ENCODE peak calls at places on chromosome 1, in nine cellular contexts. K is transverse colon, J is neural progenitor cell, U is amygdala, W is NCI-H1092 treated with DMSO at 0.1 percent for 48 hours, B is ELR, R is mammary epithelial cell, G is AG09309, N is GM23248. C is an unnamed sample.

GRCh38 chr1:195894411-195894810 is 713.8 kb downstream of the KCNT2 start:
- DNase-seq in K (no peak), J (no peak), U (no peak), W (no peak), B (no peak), R (peak), G (no peak), N (no peak), C (no peak)

GRCh38 chr1:102045752-102046151 is 49.0 kb upstream of the OLFM3 start:
- DNase-seq in K (peak), J (no peak), U (no peak), W (no peak), B (no peak), R (no peak), G (no peak), N (no peak), C (no peak)

GRCh38 chr1:5927506-5928370 is 64.5 kb downstream of the NPHP4 start:
- DNase-seq in K (peak), J (no peak), U (no peak), W (no peak), B (no peak), R (no peak), G (no peak), N (no peak), C (no peak)

GRCh38 chr1:21069549-21069948 is 107.1 kb downstream of the EIF4G3 start:
- DNase-seq in K (no peak), J (no peak), U (no peak), W (no peak), B (peak), R (no peak), G (peak), N (peak), C (no peak)

GRCh38 chr1:234606731-234607090 is 3.3 kb downstream of the IRF2BP2 start:
- DNase-seq in K (no peak), J (no peak), U (no peak), W (peak), B (no peak), R (no peak), G (no peak), N (no peak), C (no peak)

GRCh38 chr1:65067491-65068201 is 80.4 kb upstream of the AK4 start:
- DNase-seq in K (peak), J (peak), U (peak), W (peak), B (peak), R (peak), G (peak), N (peak), C (peak)

GRCh38 chr1:169577981-169578738 is 8.1 kb downstream of the F5 start:
- DNase-seq in K (no peak), J (no peak), U (no peak), W (no peak), B (no peak), R (no peak), G (no peak), N (no peak), C (no peak)

GRCh38 chr1:208343226-208343625 is 99.0 kb upstream of the PLXNA2 start:
- DNase-seq in K (no peak), J (no peak), U (no peak), W (no peak), B (no peak), R (no peak), G (no peak), N (no peak), C (no peak)

GRCh38 chr1:154442006-154442740 is 37.0 kb downstream of the IL6R start:
- DNase-seq in K (no peak), J (peak), U (no peak), W (no peak), B (peak), R (no peak), G (no peak), N (peak), C (peak)

GRCh38 chr1:174158767-174159252 is 510 bp upstream of the RABGAP1L start:
- DNase-seq in K (no peak), J (no peak), U (no peak), W (peak), B (no peak), R (no peak), G (no peak), N (peak), C (no peak)

GRCh38 chr1:244325056-244325764 is 126.5 kb downstream of the ADSS2 start:
- DNase-seq in K (no peak), J (no peak), U (no peak), W (no peak), B (peak), R (no peak), G (no peak), N (no peak), C (no peak)

GRCh38 chr1:71587961-71588360 is 507.1 kb upstream of the ZRANB2 start:
- DNase-seq in K (no peak), J (peak), U (no peak), W (no peak), B (peak), R (peak), G (peak), N (peak), C (no peak)

GRCh38 chr1:184945034-184945433 is 29.3 kb downstream of the NIBAN1 start:
- DNase-seq in K (no peak), J (no peak), U (no peak), W (no peak), B (no peak), R (peak), G (no peak), N (no peak), C (no peak)

GRCh38 chr1:230212405-230212936 is 145.4 kb downstream of the GALNT2 start:
- DNase-seq in K (peak), J (no peak), U (no peak), W (no peak), B (no peak), R (no peak), G (no peak), N (no peak), C (no peak)

C was measured in RCC 7860.